ENCODE peak calls at places on chromosome X, in ten cellular contexts. R is left ventricle myocardium inferior, J is astrocyte of the cerebellum, X is PC-9, H is body of pancreas, F is IMR-90, I is mammary epithelial cell, U is ascending aorta, M is A549, W is GM12864. Y is an unnamed sample.

GRCh38 chrX:150099316-150099715 is 161.0 kb upstream of the EOLA2 start:
- DNase-seq in R (no peak), I (no peak), H (no peak), J (no peak), F (no peak), W (no peak), U (no peak), M (no peak), X (no peak), Y (no peak)

GRCh38 chrX:63349307-63349706 is 1.8 kb downstream of the SPIN4 start:
- DNase-seq in F (no peak), R (no peak), U (no peak), W (no peak), M (no peak), I (no peak), X (no peak), H (no peak), J (no peak), Y (no peak)

GRCh38 chrX:70525733-70526132 is 81.1 kb downstream of the DLG3 start:
- DNase-seq in F (no peak), U (no peak), R (no peak), M (peak; percentile 76), I (no peak), W (no peak), H (peak; percentile 95), J (no peak), X (peak; percentile 50), Y (peak; percentile 3)

GRCh38 chrX:21661316-21661715 is 3.2 kb upstream of the KLHL34 start:
- DNase-seq in W (no peak), M (no peak), J (no peak), X (peak; percentile 12), U (no peak), I (no peak), H (no peak), F (no peak), R (no peak), Y (no peak)

GRCh38 chrX:20432746-20433374 is 166.2 kb upstream of the RPS6KA3 start:
- DNase-seq in I (no peak), R (no peak), H (no peak), U (no peak), W (no peak), X (no peak), F (no peak), M (peak; percentile 7), J (no peak), Y (no peak)

GRCh38 chrX:6187256-6187655 is 41.4 kb downstream of the NLGN4X start:
- DNase-seq in I (no peak), M (no peak), U (no peak), R (no peak), J (no peak), F (no peak), H (no peak), W (no peak), X (no peak), Y (no peak)

GRCh38 chrX:140767646-140768045 is 58.1 kb downstream of the LINC00632 start:
- DNase-seq in U (no peak), W (no peak), R (no peak), I (no peak), H (no peak), X (no peak), F (no peak), J (no peak), M (peak; percentile 27), Y (no peak)

GRCh38 chrX:86148594-86148993 is 343 bp downstream of the DACH2 start:
- DNase-seq in J (no peak), F (no peak), U (no peak), R (no peak), M (no peak), H (no peak), X (no peak), W (no peak), I (no peak), Y (no peak)

GRCh38 chrX:74351760-74352159 is 47.8 kb downstream of the ZCCHC13 start:
- DNase-seq in J (no peak), U (no peak), W (no peak), M (no peak), H (no peak), X (no peak), F (peak; percentile 13), I (peak; percentile 19), R (no peak), Y (no peak)

GRCh38 chrX:67727576-67727975 is 183.8 kb downstream of the AR start:
- DNase-seq in X (no peak), H (no peak), M (no peak), I (no peak), R (no peak), U (no peak), J (no peak), F (no peak), W (no peak), Y (no peak)

GRCh38 chrX:39725928-39726619 is 371.7 kb downstream of the BCOR start:
- DNase-seq in M (no peak), X (no peak), J (peak; percentile 47), U (peak; percentile 60), H (no peak), I (peak; percentile 64), F (peak; percentile 80), R (no peak), W (no peak), Y (no peak)

DNA sequence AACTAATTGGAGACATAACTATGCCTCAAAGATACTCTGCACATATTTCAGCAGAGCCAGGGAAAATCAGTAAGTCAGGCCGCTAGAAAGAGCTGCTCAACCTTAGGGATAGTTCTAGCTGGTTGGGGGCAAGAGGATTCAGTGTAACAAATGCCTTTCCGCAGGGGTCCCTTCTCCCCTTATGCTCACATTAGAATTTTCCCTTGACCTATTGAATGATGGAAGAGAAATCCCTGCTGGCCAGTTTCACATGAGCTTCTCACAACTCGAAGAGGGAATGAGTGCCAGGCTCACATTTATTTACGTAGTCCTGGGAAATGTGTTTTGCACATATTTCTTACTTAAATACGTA is 66.2 kb upstream of the USP9X start:
- DNase-seq in J (no peak), I (no peak), M (no peak), F (no peak), R (no peak), W (no peak), H (no peak), X (no peak), U (no peak), Y (no peak)
- H3K4me3 ChIP-seq in J (no peak overlapping the region), I (no peak overlapping the region), M (no peak overlapping the region), F (no peak overlapping the region), R (no peak overlapping the region), W (no peak overlapping the region), H (no peak overlapping the region), X (no peak overlapping the region), U (no peak overlapping the region), Y (no peak overlapping the region)

DNA sequence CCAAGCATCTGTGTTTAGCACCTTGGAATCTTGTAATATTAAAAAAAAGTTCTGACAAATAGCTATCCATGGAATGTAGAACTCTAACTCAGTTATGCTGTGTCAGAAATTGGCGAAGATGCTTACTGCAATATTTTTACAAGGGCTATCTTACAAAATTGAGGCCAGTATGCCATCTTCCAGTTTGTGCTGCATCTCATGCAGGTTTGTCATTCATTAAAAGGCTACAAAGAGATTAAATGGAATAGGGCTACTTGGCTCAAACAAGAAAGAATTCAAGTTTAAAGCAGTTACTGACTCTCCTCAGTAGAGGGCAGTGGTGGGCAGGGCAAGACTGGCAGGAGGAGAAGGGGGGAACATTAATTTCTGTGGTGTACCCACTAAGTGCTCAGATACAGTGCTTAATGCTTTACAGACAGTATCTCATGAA is 66.5 kb downstream of the SHROOM4 start:
- DNase-seq in U (no peak), J (no peak), M (peak; percentile 11), W (no peak), H (no peak), I (peak; percentile 8), X (no peak), R (no peak), F (peak; percentile 45), Y (no peak)
- TF ChIP-seq CTCF in U (peak; percentile 42), J (peak; percentile 72), M (peak; percentile 42), W (peak; percentile 51), H (peak; percentile 64), I (peak; percentile 76), X (peak; percentile 67), R (peak; percentile 72), F (peak; percentile 64), Y (peak; percentile 73)

DNA sequence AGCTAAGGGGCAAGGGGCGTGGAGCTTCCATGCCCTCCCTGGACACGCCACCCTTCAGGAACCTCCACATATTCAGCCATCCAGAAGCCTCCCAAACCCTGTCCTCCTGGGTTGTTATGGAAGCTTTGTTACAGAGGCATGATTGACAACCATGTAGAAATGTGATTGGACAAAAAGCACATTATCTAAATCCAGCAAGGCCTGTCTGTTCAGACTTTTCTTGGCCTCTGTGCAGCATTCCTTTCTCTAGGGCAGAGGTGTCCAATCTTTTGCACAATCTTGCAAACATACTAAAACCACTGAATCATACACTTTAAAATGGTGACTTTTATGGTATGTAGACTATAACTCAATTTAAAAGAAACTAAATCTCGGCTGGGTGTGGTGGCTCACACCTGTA is 12.7 kb downstream of the STEEP1 start:
- DNase-seq in F (peak; percentile 54), M (no peak), W (no peak), J (no peak), X (peak; percentile 52), U (no peak), R (no peak), I (peak; percentile 30), H (no peak), Y (no peak)
- H3K4me3 ChIP-seq in F (no peak overlapping the region), M (no peak overlapping the region), W (no peak overlapping the region), J (no peak overlapping the region), X (no peak overlapping the region), U (no peak overlapping the region), R (no peak overlapping the region), I (no peak overlapping the region), H (no peak overlapping the region), Y (no peak overlapping the region)

GRCh38 chrX:13467243-13467642 is 102.2 kb upstream of the EGFL6 start:
- DNase-seq in M (no peak), F (no peak), X (no peak), U (no peak), H (no peak), I (no peak), J (no peak), W (no peak), R (no peak), Y (no peak)

GRCh38 chrX:13471269-13471668 is 98.1 kb upstream of the EGFL6 start:
- DNase-seq in W (no peak), X (no peak), I (no peak), J (no peak), M (no peak), U (no peak), H (no peak), F (no peak), R (no peak), Y (no peak)

GRCh38 chrX:13470680-13470967 is 98.8 kb upstream of the EGFL6 start:
- DNase-seq in J (no peak), U (no peak), R (no peak), I (no peak), X (no peak), F (no peak), W (no peak), M (no peak), H (no peak), Y (no peak)

GRCh38 chrX:13469963-13470679 is 99.3 kb upstream of the EGFL6 start:
- DNase-seq in I (peak; percentile 74), J (no peak), R (no peak), W (no peak), F (peak; percentile 75), U (no peak), H (no peak), X (no peak), M (peak; percentile 14), Y (no peak)

DNA sequence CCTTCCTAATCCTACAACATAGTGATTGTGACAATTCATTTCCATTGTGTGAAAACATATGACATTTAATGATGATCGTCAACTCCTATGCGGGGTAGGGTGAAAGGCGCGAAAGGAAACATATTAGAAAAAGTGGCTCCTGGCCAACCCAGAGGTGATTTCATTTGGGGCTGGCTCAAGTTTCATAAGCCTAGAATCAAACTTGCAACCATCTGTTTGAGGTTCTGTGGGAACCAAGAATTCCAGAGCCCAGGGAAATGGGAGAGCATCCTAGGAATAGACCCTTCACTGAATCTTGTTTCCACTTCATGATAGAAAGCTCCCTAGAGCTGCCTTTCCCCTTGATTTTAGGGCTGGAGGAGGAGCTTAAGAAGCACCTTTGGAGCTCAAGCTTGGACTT is 101.3 kb upstream of the EGFL6 start:
- DNase-seq in X (no peak), F (no peak), J (no peak), U (no peak), H (no peak), I (no peak), M (no peak), R (no peak), W (no peak), Y (no peak)
- TF ChIP-seq CTCF in X (no peak), F (no peak), J (no peak), U (no peak), H (no peak), I (no peak), M (no peak), R (no peak), W (no peak), Y (no peak)

Y was measured in LNCaP clone FGC.